ENCODE peak calls at places on chromosomes 3 and 15, in nine cellular contexts. One of them, this sample, is unnamed.

GRCh38 chr3:85270488-85270887 is 311.7 kb downstream of the CADM2 start:
- DNase-seq in K562: no peak
- DNase-seq in hepatocyte: no peak
- DNase-seq in brain microvascular endothelial cell: no peak
- DNase-seq in Peyer's patch: no peak
- DNase-seq in psoas muscle: no peak
- DNase-seq in RWPE2: no peak
- DNase-seq in mammary epithelial cell: no peak
- DNase-seq in cardiac muscle cell: no peak
- DNase-seq in this sample: no peak

GRCh38 chr3:33834117-33834495 is 35.7 kb downstream of the PDCD6IP start:
- DNase-seq in mammary epithelial cell: no peak
- DNase-seq in psoas muscle: no peak
- DNase-seq in cardiac muscle cell: no peak
- DNase-seq in brain microvascular endothelial cell: no peak
- DNase-seq in Peyer's patch: no peak
- DNase-seq in K562: no peak
- DNase-seq in RWPE2: no peak
- DNase-seq in hepatocyte: no peak
- DNase-seq in this sample: no peak

GRCh38 chr15:63606333-63606732 is 9.1 kb downstream of the FBXL22 start:
- DNase-seq in psoas muscle: no peak
- DNase-seq in cardiac muscle cell: no peak
- DNase-seq in brain microvascular endothelial cell: no peak
- DNase-seq in K562: no peak
- DNase-seq in RWPE2: no peak
- DNase-seq in hepatocyte: no peak
- DNase-seq in Peyer's patch: no peak
- DNase-seq in mammary epithelial cell: no peak
- DNase-seq in this sample: no peak

GRCh38 chr15:72782993-72783562 is 480 bp downstream of the ADPGK start:
- DNase-seq in psoas muscle: peak; percentile 69
- DNase-seq in cardiac muscle cell: no peak
- DNase-seq in brain microvascular endothelial cell: no peak
- DNase-seq in K562: no peak
- DNase-seq in hepatocyte: no peak
- DNase-seq in mammary epithelial cell: peak; percentile 41
- DNase-seq in RWPE2: peak; percentile 77
- DNase-seq in Peyer's patch: peak; percentile 48
- DNase-seq in this sample: no peak

GRCh38 chr3:184786271-184787010 is 25.5 kb upstream of the VPS8 start:
- DNase-seq in mammary epithelial cell: peak; percentile 68
- DNase-seq in hepatocyte: peak; percentile 53
- DNase-seq in cardiac muscle cell: no peak
- DNase-seq in RWPE2: no peak
- DNase-seq in Peyer's patch: no peak
- DNase-seq in K562: no peak
- DNase-seq in psoas muscle: peak; percentile 55
- DNase-seq in brain microvascular endothelial cell: peak; percentile 89
- DNase-seq in this sample: peak; percentile 74

GRCh38 chr3:127192576-127193232 is at the start of gene PRR23E:
- DNase-seq in mammary epithelial cell: no peak
- DNase-seq in K562: no peak
- DNase-seq in hepatocyte: no peak
- DNase-seq in Peyer's patch: no peak
- DNase-seq in RWPE2: no peak
- DNase-seq in cardiac muscle cell: no peak
- DNase-seq in psoas muscle: no peak
- DNase-seq in brain microvascular endothelial cell: no peak
- DNase-seq in this sample: no peak

GRCh38 chr3:123116116-123116515 is 49.3 kb downstream of the PDIA5 start:
- DNase-seq in cardiac muscle cell: no peak
- DNase-seq in RWPE2: no peak
- DNase-seq in psoas muscle: no peak
- DNase-seq in hepatocyte: no peak
- DNase-seq in Peyer's patch: no peak
- DNase-seq in brain microvascular endothelial cell: no peak
- DNase-seq in mammary epithelial cell: no peak
- DNase-seq in K562: no peak
- DNase-seq in this sample: no peak

GRCh38 chr3:142929109-142929508 is 34.4 kb downstream of the PAQR9 start:
- DNase-seq in brain microvascular endothelial cell: peak; percentile 43
- DNase-seq in mammary epithelial cell: peak; percentile 58
- DNase-seq in Peyer's patch: no peak
- DNase-seq in K562: peak; percentile 87
- DNase-seq in psoas muscle: peak; percentile 36
- DNase-seq in hepatocyte: no peak
- DNase-seq in cardiac muscle cell: no peak
- DNase-seq in RWPE2: no peak
- DNase-seq in this sample: no peak

GRCh38 chr15:41106947-41107346 is 9.1 kb downstream of the INO80 start:
- DNase-seq in K562: no peak
- DNase-seq in brain microvascular endothelial cell: no peak
- DNase-seq in RWPE2: no peak
- DNase-seq in mammary epithelial cell: no peak
- DNase-seq in hepatocyte: no peak
- DNase-seq in Peyer's patch: no peak
- DNase-seq in cardiac muscle cell: no peak
- DNase-seq in psoas muscle: no peak
- DNase-seq in this sample: no peak

GRCh38 chr3:116994473-116994872 is 284.9 kb downstream of the TUSC7 start:
- DNase-seq in K562: no peak
- DNase-seq in psoas muscle: no peak
- DNase-seq in hepatocyte: no peak
- DNase-seq in mammary epithelial cell: no peak
- DNase-seq in Peyer's patch: no peak
- DNase-seq in cardiac muscle cell: no peak
- DNase-seq in brain microvascular endothelial cell: no peak
- DNase-seq in RWPE2: no peak
- DNase-seq in this sample: no peak

GRCh38 chr3:197374951-197375560 is 76.6 kb upstream of the DLG1 start:
- DNase-seq in K562: no peak
- DNase-seq in psoas muscle: no peak
- DNase-seq in cardiac muscle cell: no peak
- DNase-seq in Peyer's patch: no peak
- DNase-seq in mammary epithelial cell: no peak
- DNase-seq in hepatocyte: no peak
- DNase-seq in RWPE2: no peak
- DNase-seq in brain microvascular endothelial cell: no peak
- DNase-seq in this sample: no peak

DNA sequence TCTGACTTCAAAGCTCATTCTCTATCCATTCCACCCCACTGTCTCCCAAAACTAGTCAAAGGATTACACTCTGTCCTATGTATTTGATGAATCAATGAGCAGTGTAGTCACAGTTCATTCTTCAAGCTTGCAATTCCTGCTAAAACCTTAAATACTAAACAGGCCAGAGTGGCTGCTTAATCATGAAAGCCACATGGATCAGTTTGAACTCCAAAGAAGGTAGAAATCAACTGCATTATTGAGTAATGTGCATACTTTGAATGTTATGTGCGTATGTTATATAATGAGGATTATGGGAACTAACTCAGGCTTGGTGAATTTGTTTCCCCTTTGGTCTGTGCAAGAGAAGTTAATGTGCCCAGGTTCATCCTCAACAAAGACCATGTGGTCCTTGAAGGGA is 45.4 kb downstream of the PRICKLE2 start:
- DNase-seq in K562: no peak
- DNase-seq in hepatocyte: no peak
- DNase-seq in brain microvascular endothelial cell: no peak
- DNase-seq in RWPE2: no peak
- DNase-seq in cardiac muscle cell: no peak
- DNase-seq in mammary epithelial cell: no peak
- DNase-seq in psoas muscle: no peak
- DNase-seq in Peyer's patch: no peak
- DNase-seq in this sample: no peak
- H3K4me3 ChIP-seq in K562: no peak overlapping the region
- H3K4me3 ChIP-seq in hepatocyte: no peak overlapping the region
- H3K4me3 ChIP-seq in brain microvascular endothelial cell: no peak overlapping the region
- H3K4me3 ChIP-seq in RWPE2: no peak overlapping the region
- H3K4me3 ChIP-seq in cardiac muscle cell: no peak overlapping the region
- H3K4me3 ChIP-seq in mammary epithelial cell: no peak overlapping the region
- H3K4me3 ChIP-seq in psoas muscle: no peak overlapping the region
- H3K4me3 ChIP-seq in Peyer's patch: no peak overlapping the region
- H3K4me3 ChIP-seq in this sample: no peak overlapping the region

GRCh38 chr3:38004415-38005075 is 14.0 kb downstream of the VILL start:
- DNase-seq in Peyer's patch: peak; percentile 73
- DNase-seq in psoas muscle: peak; percentile 73
- DNase-seq in cardiac muscle cell: peak; percentile 77
- DNase-seq in RWPE2: no peak
- DNase-seq in K562: peak; percentile 87
- DNase-seq in brain microvascular endothelial cell: peak; percentile 57
- DNase-seq in hepatocyte: peak; percentile 91
- DNase-seq in mammary epithelial cell: peak; percentile 70
- DNase-seq in this sample: no peak
- H3K27ac ChIP-seq in Peyer's patch: peak overlapping the region; percentile 71
- H3K27ac ChIP-seq in psoas muscle: no peak overlapping the region
- H3K27ac ChIP-seq in cardiac muscle cell: no peak overlapping the region
- H3K27ac ChIP-seq in RWPE2: no peak overlapping the region
- H3K27ac ChIP-seq in K562: no peak overlapping the region
- H3K27ac ChIP-seq in brain microvascular endothelial cell: no peak overlapping the region
- H3K27ac ChIP-seq in hepatocyte: peak overlapping the region; percentile 98
- H3K27ac ChIP-seq in mammary epithelial cell: no peak overlapping the region
- H3K27ac ChIP-seq in this sample: no peak overlapping the region

GRCh38 chr15:81326466-81327212 is 2.7 kb upstream of the STARD5 start:
- DNase-seq in mammary epithelial cell: peak; percentile 42
- DNase-seq in brain microvascular endothelial cell: no peak
- DNase-seq in hepatocyte: no peak
- DNase-seq in RWPE2: no peak
- DNase-seq in psoas muscle: no peak
- DNase-seq in K562: no peak
- DNase-seq in Peyer's patch: no peak
- DNase-seq in cardiac muscle cell: no peak
- DNase-seq in this sample: no peak

GRCh38 chr15:81330351-81331085 is 6.6 kb upstream of the STARD5 start:
- DNase-seq in RWPE2: no peak
- DNase-seq in mammary epithelial cell: no peak
- DNase-seq in Peyer's patch: no peak
- DNase-seq in hepatocyte: no peak
- DNase-seq in cardiac muscle cell: no peak
- DNase-seq in psoas muscle: no peak
- DNase-seq in K562: peak; percentile 9
- DNase-seq in brain microvascular endothelial cell: no peak
- DNase-seq in this sample: no peak

GRCh38 chr15:81323944-81324881 is at the start of gene STARD5:
- DNase-seq in mammary epithelial cell: peak; percentile 97
- DNase-seq in K562: peak; percentile 98
- DNase-seq in RWPE2: peak; percentile 100
- DNase-seq in cardiac muscle cell: peak; percentile 99
- DNase-seq in Peyer's patch: peak; percentile 99
- DNase-seq in psoas muscle: peak; percentile 99
- DNase-seq in hepatocyte: peak; percentile 99
- DNase-seq in brain microvascular endothelial cell: peak; percentile 97
- DNase-seq in this sample: peak; percentile 88

GRCh38 chr15:81329446-81329845 is 5.5 kb upstream of the STARD5 start:
- DNase-seq in cardiac muscle cell: no peak
- DNase-seq in hepatocyte: no peak
- DNase-seq in K562: no peak
- DNase-seq in psoas muscle: no peak
- DNase-seq in RWPE2: no peak
- DNase-seq in Peyer's patch: no peak
- DNase-seq in brain microvascular endothelial cell: no peak
- DNase-seq in mammary epithelial cell: no peak
- DNase-seq in this sample: no peak

DNA sequence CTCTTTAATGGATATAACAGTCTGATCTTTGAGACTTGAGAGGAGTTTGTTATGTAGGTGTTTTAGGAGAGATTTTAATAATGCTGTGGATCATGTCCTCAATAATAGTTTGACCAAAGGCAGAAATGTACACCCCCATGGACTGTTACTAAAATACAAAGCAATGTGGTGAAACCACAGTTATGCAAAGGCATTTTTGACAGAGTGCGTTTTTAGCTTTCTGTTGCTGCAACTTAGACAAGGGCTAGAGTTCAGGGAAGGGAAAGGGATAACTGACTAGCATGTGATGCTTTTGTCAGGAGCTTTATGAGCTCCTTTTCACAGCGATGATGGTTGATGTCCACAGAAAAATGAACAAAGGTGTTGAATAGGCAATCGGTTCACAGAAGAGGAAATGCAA is 3.6 kb upstream of the STARD5 start:
- DNase-seq in RWPE2: no peak
- DNase-seq in Peyer's patch: no peak
- DNase-seq in psoas muscle: no peak
- DNase-seq in K562: no peak
- DNase-seq in cardiac muscle cell: no peak
- DNase-seq in hepatocyte: no peak
- DNase-seq in mammary epithelial cell: peak; percentile 51
- DNase-seq in brain microvascular endothelial cell: peak; percentile 87
- DNase-seq in this sample: peak; percentile 74
- H3K4me3 ChIP-seq in RWPE2: no peak overlapping the region
- H3K4me3 ChIP-seq in Peyer's patch: no peak overlapping the region
- H3K4me3 ChIP-seq in psoas muscle: no peak overlapping the region
- H3K4me3 ChIP-seq in K562: no peak overlapping the region
- H3K4me3 ChIP-seq in cardiac muscle cell: no peak overlapping the region
- H3K4me3 ChIP-seq in hepatocyte: no peak overlapping the region
- H3K4me3 ChIP-seq in mammary epithelial cell: no peak overlapping the region
- H3K4me3 ChIP-seq in brain microvascular endothelial cell: no peak overlapping the region
- H3K4me3 ChIP-seq in this sample: no peak overlapping the region

DNA sequence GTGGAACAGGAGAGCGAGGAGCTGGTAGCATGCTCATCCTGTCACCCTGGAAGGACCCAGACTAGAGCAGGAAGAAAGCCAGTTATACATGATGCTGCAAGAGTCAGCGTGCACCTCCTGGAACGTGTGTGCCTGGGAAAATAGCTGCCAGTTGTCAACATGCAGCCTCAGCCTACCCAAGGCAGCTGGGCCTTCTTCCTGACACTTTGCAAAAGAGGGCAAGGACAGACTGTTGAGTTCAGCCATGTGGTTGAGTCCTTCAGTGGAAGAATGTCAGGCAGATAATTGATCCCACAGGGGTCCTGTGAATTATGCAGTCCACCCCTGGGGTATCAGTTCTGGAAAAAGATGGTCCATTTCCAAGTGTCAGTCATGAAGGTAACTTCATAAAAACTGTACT is 79.5 kb downstream of the ARNT2 start:
- DNase-seq in mammary epithelial cell: no peak
- DNase-seq in psoas muscle: no peak
- DNase-seq in RWPE2: no peak
- DNase-seq in hepatocyte: no peak
- DNase-seq in Peyer's patch: no peak
- DNase-seq in brain microvascular endothelial cell: no peak
- DNase-seq in cardiac muscle cell: no peak
- DNase-seq in K562: no peak
- DNase-seq in this sample: no peak
- H3K27ac ChIP-seq in mammary epithelial cell: no peak overlapping the region
- H3K27ac ChIP-seq in psoas muscle: no peak overlapping the region
- H3K27ac ChIP-seq in RWPE2: no peak overlapping the region
- H3K27ac ChIP-seq in hepatocyte: no peak overlapping the region
- H3K27ac ChIP-seq in Peyer's patch: no peak overlapping the region
- H3K27ac ChIP-seq in brain microvascular endothelial cell: no peak overlapping the region
- H3K27ac ChIP-seq in cardiac muscle cell: no peak overlapping the region
- H3K27ac ChIP-seq in K562: no peak overlapping the region
- H3K27ac ChIP-seq in this sample: peak overlapping the region; percentile 80

GRCh38 chr3:15429080-15429479 is 1.7 kb downstream of the EAF1 start:
- DNase-seq in psoas muscle: no peak
- DNase-seq in brain microvascular endothelial cell: no peak
- DNase-seq in Peyer's patch: no peak
- DNase-seq in RWPE2: no peak
- DNase-seq in hepatocyte: no peak
- DNase-seq in K562: no peak
- DNase-seq in mammary epithelial cell: no peak
- DNase-seq in cardiac muscle cell: no peak
- DNase-seq in this sample: no peak
- H3K4me3 ChIP-seq in psoas muscle: peak overlapping the region; percentile 80
- H3K4me3 ChIP-seq in brain microvascular endothelial cell: peak overlapping the region; percentile 83
- H3K4me3 ChIP-seq in Peyer's patch: no peak overlapping the region
- H3K4me3 ChIP-seq in RWPE2: peak overlapping the region; percentile 86
- H3K4me3 ChIP-seq in hepatocyte: peak overlapping the region; percentile 90
- H3K4me3 ChIP-seq in K562: peak overlapping the region; percentile 80
- H3K4me3 ChIP-seq in mammary epithelial cell: peak overlapping the region; percentile 77
- H3K4me3 ChIP-seq in cardiac muscle cell: no peak overlapping the region
- H3K4me3 ChIP-seq in this sample: peak overlapping the region; percentile 95